ENCODE peak calls at places on chromosomes 4 and X, in four cellular contexts. One of them, this sample, is unnamed.

GRCh38 chrX:136028383-136028984 is 43.2 kb downstream of the SLC9A6 start:
- DNase-seq in AG09319: peak; percentile 44
- DNase-seq in ACHN: peak; percentile 44
- DNase-seq in A172: peak; percentile 6
- DNase-seq in this sample: peak; percentile 64

GRCh38 chrX:154603438-154604430 is 15.3 kb downstream of the CTAG1B start:
- DNase-seq in AG09319: peak; percentile 35
- DNase-seq in ACHN: peak; percentile 71
- DNase-seq in A172: peak; percentile 96
- DNase-seq in this sample: peak; percentile 46

GRCh38 chr4:55036405-55036804 is 89.0 kb downstream of the KDR start:
- DNase-seq in AG09319: no peak
- DNase-seq in ACHN: no peak
- DNase-seq in A172: no peak
- DNase-seq in this sample: no peak

GRCh38 chr4:15914736-15915135 is 23.8 kb downstream of the FGFBP1 start:
- DNase-seq in AG09319: no peak
- DNase-seq in ACHN: no peak
- DNase-seq in A172: no peak
- DNase-seq in this sample: no peak

GRCh38 chr4:177175473-177175872 is 134.2 kb upstream of the NEIL3 start:
- DNase-seq in AG09319: no peak
- DNase-seq in ACHN: no peak
- DNase-seq in A172: no peak
- DNase-seq in this sample: no peak

GRCh38 chr4:32219306-32220075 is 1499.3 kb downstream of the PCDH7 start:
- DNase-seq in AG09319: no peak
- DNase-seq in ACHN: no peak
- DNase-seq in A172: no peak
- DNase-seq in this sample: no peak

GRCh38 chr4:162959056-162959455 is 207.6 kb downstream of the NAF1 start:
- DNase-seq in AG09319: no peak
- DNase-seq in ACHN: no peak
- DNase-seq in A172: peak; percentile 5
- DNase-seq in this sample: no peak

GRCh38 chrX:76428243-76429130 is 977 bp downstream of the MAGEE1 start:
- DNase-seq in AG09319: no peak
- DNase-seq in ACHN: no peak
- DNase-seq in A172: no peak
- DNase-seq in this sample: no peak

GRCh38 chr4:38751341-38752043 is 31.3 kb downstream of the TLR10 start:
- DNase-seq in AG09319: no peak
- DNase-seq in ACHN: no peak
- DNase-seq in A172: no peak
- DNase-seq in this sample: no peak

GRCh38 chr4:162499478-162499877 is 335.7 kb upstream of the FSTL5 start:
- DNase-seq in AG09319: no peak
- DNase-seq in ACHN: peak; percentile 16
- DNase-seq in A172: no peak
- DNase-seq in this sample: no peak

GRCh38 chr4:160848901-160849735 is 1314.7 kb downstream of the FSTL5 start:
- DNase-seq in AG09319: no peak
- DNase-seq in ACHN: peak; percentile 35
- DNase-seq in A172: peak; percentile 53
- DNase-seq in this sample: no peak

GRCh38 chr4:76984788-76985211 is 35.2 kb downstream of the SEPTIN11 start:
- DNase-seq in AG09319: peak; percentile 98
- DNase-seq in ACHN: peak; percentile 83
- DNase-seq in A172: peak; percentile 92
- DNase-seq in this sample: peak; percentile 98

GRCh38 chr4:105677689-105678088 is 30.8 kb downstream of the INTS12 start:
- DNase-seq in AG09319: no peak
- DNase-seq in ACHN: no peak
- DNase-seq in A172: no peak
- DNase-seq in this sample: no peak

GRCh38 chr4:138981930-138982390 is 33.6 kb upstream of the NOCT start:
- DNase-seq in AG09319: peak; percentile 20
- DNase-seq in ACHN: no peak
- DNase-seq in A172: peak; percentile 22
- DNase-seq in this sample: peak; percentile 73

GRCh38 chrX:64394874-64395567 is at the start of gene MTMR8:
- DNase-seq in AG09319: no peak
- DNase-seq in ACHN: peak; percentile 71
- DNase-seq in A172: no peak
- DNase-seq in this sample: peak; percentile 13

GRCh38 chr4:88599298-88599697 is 7.0 kb downstream of the HERC3 start:
- DNase-seq in AG09319: no peak
- DNase-seq in ACHN: no peak
- DNase-seq in A172: no peak
- DNase-seq in this sample: no peak

GRCh38 chr4:8128096-8128856 is 30.3 kb downstream of the ABLIM2 start:
- DNase-seq in AG09319: no peak
- DNase-seq in ACHN: no peak
- DNase-seq in A172: no peak
- DNase-seq in this sample: no peak

GRCh38 chrX:72169008-72169728 is 12.4 kb upstream of the PIN4 start:
- DNase-seq in AG09319: no peak
- DNase-seq in ACHN: no peak
- DNase-seq in A172: peak; percentile 68
- DNase-seq in this sample: no peak

GRCh38 chrX:108297290-108297689 is 140.9 kb downstream of the COL4A6 start:
- DNase-seq in AG09319: no peak
- DNase-seq in ACHN: no peak
- DNase-seq in A172: no peak
- DNase-seq in this sample: no peak

GRCh38 chr4:1244081-1244977 is 4.6 kb downstream of the CTBP1 start:
- DNase-seq in AG09319: no peak
- DNase-seq in ACHN: no peak
- DNase-seq in A172: no peak
- DNase-seq in this sample: no peak

GRCh38 chr4:89482248-89482647 is 174.6 kb upstream of the GPRIN3 start:
- DNase-seq in AG09319: no peak
- DNase-seq in ACHN: peak; percentile 62
- DNase-seq in A172: peak; percentile 54
- DNase-seq in this sample: peak; percentile 29

GRCh38 chrX:15714529-15714928 is 23.5 kb upstream of the CA5B start:
- DNase-seq in AG09319: no peak
- DNase-seq in ACHN: no peak
- DNase-seq in A172: peak; percentile 19
- DNase-seq in this sample: no peak

GRCh38 chrX:37314526-37314925 is 34.6 kb upstream of the PRRG1 start:
- DNase-seq in AG09319: no peak
- DNase-seq in ACHN: peak; percentile 60
- DNase-seq in A172: peak; percentile 25
- DNase-seq in this sample: no peak

GRCh38 chr4:25756503-25756902 is 100.9 kb downstream of the SLC34A2 start:
- DNase-seq in AG09319: no peak
- DNase-seq in ACHN: peak; percentile 45
- DNase-seq in A172: no peak
- DNase-seq in this sample: no peak

GRCh38 chr4:131644619-131645018 is 1504.5 kb upstream of the PCDH10 start:
- DNase-seq in AG09319: no peak
- DNase-seq in ACHN: peak; percentile 38
- DNase-seq in A172: peak; percentile 29
- DNase-seq in this sample: peak; percentile 30